ENCODE peak calls at places on chromosomes 2 and 18, in five cellular contexts. S, I, L, C and J are unnamed samples.

GRCh38 chr2:112032615-112033457 is 22.2 kb upstream of the TMEM87B start:
- DNase-seq in L (no peak), C (peak; percentile 48), I (peak; percentile 81), S (no peak), J (no peak)

GRCh38 chr2:236663267-236663666 is 93.6 kb downstream of the ACKR3 start:
- DNase-seq in S (no peak), L (peak; percentile 83), C (no peak), I (peak; percentile 94), J (no peak)

GRCh38 chr2:95316466-95317122 is 19.4 kb downstream of the KCNIP3 start:
- DNase-seq in C (no peak), L (no peak), I (no peak), S (no peak), J (peak; percentile 42)

GRCh38 chr2:200467806-200468686 is 41.8 kb downstream of the KCTD18 start:
- DNase-seq in L (no peak), S (no peak), C (no peak), I (no peak), J (no peak)

GRCh38 chr2:70083344-70084156 is 3.7 kb upstream of the PCBP1 start:
- DNase-seq in L (peak; percentile 37), I (peak; percentile 48), C (peak; percentile 62), S (no peak), J (no peak)

GRCh38 chr2:75632091-75632704 is 14.4 kb upstream of the MRPL19 start:
- DNase-seq in I (no peak), C (no peak), L (no peak), S (no peak), J (no peak)

GRCh38 chr18:62828852-62829251 is 113.5 kb downstream of the PHLPP1 start:
- DNase-seq in S (no peak), L (no peak), I (no peak), C (no peak), J (no peak)

GRCh38 chr2:109471656-109472055 is 142.1 kb downstream of the SEPTIN10 start:
- DNase-seq in S (no peak), L (no peak), C (no peak), I (no peak), J (no peak)

GRCh38 chr18:8367217-8367988 is 241.8 kb upstream of the RAB12 start:
- DNase-seq in I (no peak), S (peak; percentile 74), C (peak; percentile 9), L (no peak), J (no peak)

GRCh38 chr2:23693606-23693951 is 233.3 kb downstream of the ATAD2B start:
- DNase-seq in I (no peak), L (no peak), C (no peak), S (no peak), J (no peak)

GRCh38 chr2:210553371-210553770 is 3.0 kb upstream of the CPS1 start:
- DNase-seq in L (no peak), C (no peak), I (no peak), S (no peak), J (no peak)

GRCh38 chr2:233242231-233242917 is 9.1 kb upstream of the ATG16L1 start:
- DNase-seq in S (no peak), I (no peak), L (no peak), C (no peak), J (no peak)

GRCh38 chr2:11701831-11702301 is 31.9 kb upstream of the NTSR2 start:
- DNase-seq in S (no peak), L (peak; percentile 76), C (no peak), I (peak; percentile 76), J (no peak)

GRCh38 chr2:189336276-189336975 is 104.8 kb upstream of the WDR75 start:
- DNase-seq in L (no peak), I (no peak), C (no peak), S (no peak), J (no peak)

GRCh38 chr2:161208527-161209139 is 48.4 kb downstream of the TANK start:
- DNase-seq in C (peak; percentile 51), S (no peak), L (no peak), I (no peak), J (peak; percentile 26)

GRCh38 chr2:204234879-204235278 is 298.3 kb downstream of the ICOS start:
- DNase-seq in I (no peak), C (no peak), L (no peak), S (no peak), J (no peak)

GRCh38 chr18:21911551-21911950 is 171.0 kb downstream of the MIB1 start:
- DNase-seq in S (no peak), C (no peak), I (no peak), L (no peak), J (no peak)

GRCh38 chr2:8671802-8672201 is 10.1 kb upstream of the ID2 start:
- DNase-seq in I (no peak), L (no peak), S (no peak), C (no peak), J (no peak)

GRCh38 chr2:18495058-18495457 is 65.4 kb downstream of the RDH14 start:
- DNase-seq in I (no peak), C (no peak), L (no peak), S (no peak), J (no peak)
- H3K27me3 ChIP-seq in I (no peaks in the 10 kb centered on the region), C (no peaks in the 10 kb centered on the region), L (no peaks in the 10 kb centered on the region), S (peaks cover 16% of the 10 kb centered on the region), J (peaks cover 12% of the 10 kb centered on the region)

GRCh38 chr2:217273158-217273557 is 413.3 kb upstream of the TNP1 start:
- DNase-seq in C (no peak), I (no peak), S (no peak), L (no peak), J (no peak)
- H3K27me3 ChIP-seq in C (no peaks in the 10 kb centered on the region), I (no peaks in the 10 kb centered on the region), S (no peaks in the 10 kb centered on the region), L (no peaks in the 10 kb centered on the region), J (no peaks in the 10 kb centered on the region)

GRCh38 chr2:240711296-240711695 is 19.6 kb downstream of the AQP12A start:
- DNase-seq in C (no peak), S (no peak), L (no peak), I (no peak), J (no peak)
- H3K27me3 ChIP-seq in C (peaks cover 25% of the 10 kb centered on the region), S (no peaks in the 10 kb centered on the region), L (peaks cover 55% of the 10 kb centered on the region), I (no peaks in the 10 kb centered on the region), J (peaks cover 9% of the 10 kb centered on the region)

GRCh38 chr2:219656523-219656922 is 29.1 kb downstream of the SLC4A3 start:
- DNase-seq in C (no peak), L (no peak), I (no peak), S (no peak), J (no peak)
- H3K27me3 ChIP-seq in C (no peaks in the 10 kb centered on the region), L (no peaks in the 10 kb centered on the region), I (no peaks in the 10 kb centered on the region), S (peaks cover 22% of the 10 kb centered on the region), J (no peaks in the 10 kb centered on the region)

GRCh38 chr2:180979086-180979934 is 1.1 kb upstream of the UBE2E3 start:
- DNase-seq in L (no peak), I (no peak), S (no peak), C (peak; percentile 67), J (no peak)

GRCh38 chr2:180979935-180980184 is 545 bp upstream of the UBE2E3 start:
- DNase-seq in S (no peak), C (no peak), L (no peak), I (no peak), J (no peak)

GRCh38 chr2:180971811-180972210 is 8.6 kb upstream of the UBE2E3 start:
- DNase-seq in L (no peak), S (no peak), C (no peak), I (no peak), J (no peak)

GRCh38 chr2:180980185-180980942 is at the start of gene UBE2E3:
- DNase-seq in I (peak; percentile 88), S (peak; percentile 69), C (no peak), L (peak; percentile 91), J (no peak)

GRCh38 chr2:180975585-180975984 is 4.8 kb upstream of the UBE2E3 start:
- DNase-seq in S (no peak), C (no peak), I (no peak), L (no peak), J (no peak)
- H3K27me3 ChIP-seq in S (no peaks in the 10 kb centered on the region), C (no peaks in the 10 kb centered on the region), I (no peaks in the 10 kb centered on the region), L (no peaks in the 10 kb centered on the region), J (no peaks in the 10 kb centered on the region)